ENCODE peak calls at places on chromosomes 4 and X, in seven cellular contexts. One of them, this sample, is unnamed.

GRCh38 chr4:171142045-171142444 is 671.2 kb upstream of the GALNTL6 start:
- DNase-seq in dorsolateral prefrontal cortex: no peak
- DNase-seq in cardiac muscle cell: no peak
- DNase-seq in Peyer's patch: no peak
- DNase-seq in neural progenitor cell: no peak
- DNase-seq in kidney epithelial cell: no peak
- DNase-seq in bronchial epithelial cell: no peak
- DNase-seq in this sample: no peak

GRCh38 chr4:73486497-73486896 is 5.0 kb downstream of the AFM start:
- DNase-seq in cardiac muscle cell: no peak
- DNase-seq in neural progenitor cell: no peak
- DNase-seq in Peyer's patch: no peak
- DNase-seq in dorsolateral prefrontal cortex: no peak
- DNase-seq in bronchial epithelial cell: no peak
- DNase-seq in kidney epithelial cell: no peak
- DNase-seq in this sample: no peak

GRCh38 chrX:41903544-41903943 is 19.8 kb downstream of the CASK start:
- DNase-seq in Peyer's patch: no peak
- DNase-seq in cardiac muscle cell: no peak
- DNase-seq in bronchial epithelial cell: no peak
- DNase-seq in neural progenitor cell: no peak
- DNase-seq in kidney epithelial cell: no peak
- DNase-seq in dorsolateral prefrontal cortex: no peak
- DNase-seq in this sample: no peak

GRCh38 chr4:129326810-129327209 is 230.9 kb downstream of the C4orf33 start:
- DNase-seq in neural progenitor cell: no peak
- DNase-seq in kidney epithelial cell: no peak
- DNase-seq in bronchial epithelial cell: no peak
- DNase-seq in Peyer's patch: no peak
- DNase-seq in cardiac muscle cell: no peak
- DNase-seq in dorsolateral prefrontal cortex: no peak
- DNase-seq in this sample: no peak

GRCh38 chr4:56512166-56512565 is 6.6 kb downstream of the ARL9 start:
- DNase-seq in dorsolateral prefrontal cortex: no peak
- DNase-seq in kidney epithelial cell: no peak
- DNase-seq in neural progenitor cell: no peak
- DNase-seq in bronchial epithelial cell: peak; percentile 42
- DNase-seq in cardiac muscle cell: peak; percentile 3
- DNase-seq in Peyer's patch: no peak
- DNase-seq in this sample: no peak

GRCh38 chr4:114005569-114006442 is 26.4 kb upstream of the ARSJ start:
- DNase-seq in neural progenitor cell: no peak
- DNase-seq in Peyer's patch: no peak
- DNase-seq in cardiac muscle cell: peak; percentile 69
- DNase-seq in dorsolateral prefrontal cortex: no peak
- DNase-seq in bronchial epithelial cell: peak; percentile 77
- DNase-seq in kidney epithelial cell: peak; percentile 19
- DNase-seq in this sample: no peak

GRCh38 chr4:150010525-150011126 is 67.6 kb upstream of the DCLK2 start:
- DNase-seq in bronchial epithelial cell: peak; percentile 61
- DNase-seq in cardiac muscle cell: peak; percentile 80
- DNase-seq in dorsolateral prefrontal cortex: peak; percentile 33
- DNase-seq in kidney epithelial cell: no peak
- DNase-seq in neural progenitor cell: peak; percentile 60
- DNase-seq in Peyer's patch: peak; percentile 17
- DNase-seq in this sample: no peak

GRCh38 chr4:88189418-88189738 is 30.9 kb upstream of the ABCG2 start:
- DNase-seq in dorsolateral prefrontal cortex: no peak
- DNase-seq in bronchial epithelial cell: no peak
- DNase-seq in neural progenitor cell: no peak
- DNase-seq in Peyer's patch: no peak
- DNase-seq in kidney epithelial cell: no peak
- DNase-seq in cardiac muscle cell: no peak
- DNase-seq in this sample: no peak

GRCh38 chrX:101191217-101191750 is 28.3 kb upstream of the DRP2 start:
- DNase-seq in neural progenitor cell: peak; percentile 77
- DNase-seq in cardiac muscle cell: peak; percentile 52
- DNase-seq in Peyer's patch: no peak
- DNase-seq in dorsolateral prefrontal cortex: no peak
- DNase-seq in kidney epithelial cell: no peak
- DNase-seq in bronchial epithelial cell: no peak
- DNase-seq in this sample: no peak

GRCh38 chr4:146567396-146567795 is 45.7 kb upstream of the SLC10A7 start:
- DNase-seq in cardiac muscle cell: peak; percentile 16
- DNase-seq in kidney epithelial cell: no peak
- DNase-seq in neural progenitor cell: no peak
- DNase-seq in dorsolateral prefrontal cortex: no peak
- DNase-seq in Peyer's patch: no peak
- DNase-seq in bronchial epithelial cell: peak; percentile 31
- DNase-seq in this sample: no peak

GRCh38 chr4:17236686-17237085 is 275.2 kb downstream of the QDPR start:
- DNase-seq in Peyer's patch: no peak
- DNase-seq in cardiac muscle cell: peak; percentile 19
- DNase-seq in neural progenitor cell: no peak
- DNase-seq in bronchial epithelial cell: no peak
- DNase-seq in dorsolateral prefrontal cortex: no peak
- DNase-seq in kidney epithelial cell: no peak
- DNase-seq in this sample: no peak

GRCh38 chrX:97841544-97842179 is 958.0 kb downstream of the RPA4 start:
- DNase-seq in neural progenitor cell: no peak
- DNase-seq in Peyer's patch: no peak
- DNase-seq in kidney epithelial cell: no peak
- DNase-seq in dorsolateral prefrontal cortex: no peak
- DNase-seq in bronchial epithelial cell: no peak
- DNase-seq in cardiac muscle cell: no peak
- DNase-seq in this sample: no peak

GRCh38 chr4:47145630-47146029 is 114.3 kb downstream of the GABRB1 start:
- DNase-seq in bronchial epithelial cell: peak; percentile 24
- DNase-seq in dorsolateral prefrontal cortex: no peak
- DNase-seq in neural progenitor cell: no peak
- DNase-seq in cardiac muscle cell: peak; percentile 80
- DNase-seq in Peyer's patch: no peak
- DNase-seq in kidney epithelial cell: peak; percentile 47
- DNase-seq in this sample: peak; percentile 9

GRCh38 chr4:119041951-119042560 is 93.6 kb upstream of the MYOZ2 start:
- DNase-seq in kidney epithelial cell: peak; percentile 29
- DNase-seq in Peyer's patch: peak; percentile 34
- DNase-seq in dorsolateral prefrontal cortex: no peak
- DNase-seq in cardiac muscle cell: peak; percentile 81
- DNase-seq in neural progenitor cell: peak; percentile 76
- DNase-seq in bronchial epithelial cell: peak; percentile 76
- DNase-seq in this sample: peak; percentile 37

GRCh38 chr4:13415068-13415785 is 68.9 kb downstream of the RAB28 start:
- DNase-seq in dorsolateral prefrontal cortex: no peak
- DNase-seq in cardiac muscle cell: peak; percentile 41
- DNase-seq in Peyer's patch: no peak
- DNase-seq in bronchial epithelial cell: no peak
- DNase-seq in neural progenitor cell: no peak
- DNase-seq in kidney epithelial cell: no peak
- DNase-seq in this sample: no peak

GRCh38 chrX:16882702-16883486 is 12.7 kb upstream of the RBBP7 start:
- DNase-seq in cardiac muscle cell: peak; percentile 73
- DNase-seq in bronchial epithelial cell: peak; percentile 54
- DNase-seq in Peyer's patch: peak; percentile 76
- DNase-seq in neural progenitor cell: peak; percentile 84
- DNase-seq in kidney epithelial cell: no peak
- DNase-seq in dorsolateral prefrontal cortex: peak; percentile 73
- DNase-seq in this sample: no peak

GRCh38 chrX:130086414-130087207 is 23.7 kb downstream of the ELF4 start:
- DNase-seq in dorsolateral prefrontal cortex: no peak
- DNase-seq in kidney epithelial cell: no peak
- DNase-seq in cardiac muscle cell: no peak
- DNase-seq in neural progenitor cell: no peak
- DNase-seq in bronchial epithelial cell: no peak
- DNase-seq in Peyer's patch: peak; percentile 83
- DNase-seq in this sample: no peak

GRCh38 chr4:159764343-159764952 is 661.6 kb downstream of the RAPGEF2 start:
- DNase-seq in bronchial epithelial cell: peak; percentile 64
- DNase-seq in kidney epithelial cell: peak; percentile 26
- DNase-seq in neural progenitor cell: peak; percentile 67
- DNase-seq in cardiac muscle cell: peak; percentile 69
- DNase-seq in Peyer's patch: no peak
- DNase-seq in dorsolateral prefrontal cortex: no peak
- DNase-seq in this sample: peak; percentile 9

GRCh38 chr4:77002721-77003120 is 53.2 kb downstream of the SEPTIN11 start:
- DNase-seq in cardiac muscle cell: no peak
- DNase-seq in bronchial epithelial cell: no peak
- DNase-seq in dorsolateral prefrontal cortex: no peak
- DNase-seq in kidney epithelial cell: no peak
- DNase-seq in neural progenitor cell: no peak
- DNase-seq in Peyer's patch: no peak
- DNase-seq in this sample: no peak

GRCh38 chrX:31376408-31376807 is 304.6 kb upstream of the FTHL17 start:
- DNase-seq in cardiac muscle cell: no peak
- DNase-seq in Peyer's patch: no peak
- DNase-seq in neural progenitor cell: no peak
- DNase-seq in bronchial epithelial cell: no peak
- DNase-seq in kidney epithelial cell: no peak
- DNase-seq in dorsolateral prefrontal cortex: no peak
- DNase-seq in this sample: no peak

GRCh38 chrX:79369871-79370270 is 2.7 kb upstream of the ITM2A start:
- DNase-seq in kidney epithelial cell: no peak
- DNase-seq in neural progenitor cell: no peak
- DNase-seq in Peyer's patch: no peak
- DNase-seq in dorsolateral prefrontal cortex: no peak
- DNase-seq in cardiac muscle cell: no peak
- DNase-seq in bronchial epithelial cell: peak; percentile 0
- DNase-seq in this sample: no peak

GRCh38 chr4:11769425-11769824 is 340.7 kb upstream of the HS3ST1 start:
- DNase-seq in cardiac muscle cell: peak; percentile 89
- DNase-seq in Peyer's patch: no peak
- DNase-seq in kidney epithelial cell: no peak
- DNase-seq in bronchial epithelial cell: peak; percentile 16
- DNase-seq in dorsolateral prefrontal cortex: no peak
- DNase-seq in neural progenitor cell: no peak
- DNase-seq in this sample: peak; percentile 29

GRCh38 chr4:2248821-2249261 is 6.9 kb upstream of the HAUS3 start:
- DNase-seq in bronchial epithelial cell: no peak
- DNase-seq in dorsolateral prefrontal cortex: peak; percentile 18
- DNase-seq in Peyer's patch: peak; percentile 13
- DNase-seq in neural progenitor cell: no peak
- DNase-seq in kidney epithelial cell: no peak
- DNase-seq in cardiac muscle cell: no peak
- DNase-seq in this sample: no peak

DNA sequence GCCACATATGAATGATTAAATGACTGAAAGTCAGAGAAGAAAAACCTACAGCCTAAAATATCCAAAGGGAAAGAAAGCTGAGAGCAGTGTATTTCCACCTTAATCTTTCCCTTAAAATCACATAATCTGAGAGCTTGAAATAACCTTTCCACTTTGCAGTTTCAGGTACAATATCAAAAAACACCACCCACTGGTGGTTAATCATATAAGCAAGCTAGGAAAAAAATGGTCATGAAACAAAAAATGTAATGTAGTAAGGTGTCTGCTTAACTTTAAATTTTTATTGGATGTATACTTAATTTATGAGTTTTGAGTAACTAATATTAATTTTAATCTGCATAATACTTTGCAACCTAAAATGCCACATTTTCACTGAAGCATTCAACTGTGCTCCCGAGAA is 3.2 kb downstream of the PRDM5 start:
- DNase-seq in kidney epithelial cell: no peak
- DNase-seq in Peyer's patch: no peak
- DNase-seq in neural progenitor cell: no peak
- DNase-seq in dorsolateral prefrontal cortex: no peak
- DNase-seq in cardiac muscle cell: no peak
- DNase-seq in bronchial epithelial cell: peak; percentile 10
- DNase-seq in this sample: no peak
- TF ChIP-seq CTCF in kidney epithelial cell: peak; percentile 29
- TF ChIP-seq CTCF in Peyer's patch: no peak
- TF ChIP-seq CTCF in neural progenitor cell: peak; percentile 8
- TF ChIP-seq CTCF in dorsolateral prefrontal cortex: no peak
- TF ChIP-seq CTCF in cardiac muscle cell: peak; percentile 15
- TF ChIP-seq CTCF in bronchial epithelial cell: peak; percentile 12
- TF ChIP-seq CTCF in this sample: peak; percentile 26

DNA sequence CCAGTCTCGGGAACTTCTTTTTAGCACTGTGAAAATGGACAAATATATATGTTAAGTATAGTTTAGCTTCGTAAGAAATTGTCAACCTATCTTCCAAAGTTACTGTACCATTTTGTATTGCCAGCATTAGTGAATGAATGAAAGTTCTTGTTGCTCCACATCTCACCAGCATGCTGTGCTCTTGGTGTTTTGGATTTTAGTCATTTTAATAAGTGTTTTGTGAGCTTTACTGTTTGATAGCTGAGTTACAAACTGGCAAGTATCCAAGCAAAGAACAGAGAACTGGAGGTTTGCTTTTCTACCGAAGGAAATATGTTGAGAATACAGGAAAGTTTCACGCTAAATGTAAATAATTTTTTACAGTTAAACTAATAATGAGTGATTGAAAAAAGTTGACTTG is 33.0 kb downstream of the SNCA start:
- DNase-seq in cardiac muscle cell: peak; percentile 10
- DNase-seq in neural progenitor cell: no peak
- DNase-seq in dorsolateral prefrontal cortex: no peak
- DNase-seq in kidney epithelial cell: no peak
- DNase-seq in bronchial epithelial cell: no peak
- DNase-seq in Peyer's patch: no peak
- DNase-seq in this sample: no peak
- H3K4me3 ChIP-seq in cardiac muscle cell: no peak overlapping the region
- H3K4me3 ChIP-seq in neural progenitor cell: no peak overlapping the region
- H3K4me3 ChIP-seq in dorsolateral prefrontal cortex: no peak overlapping the region
- H3K4me3 ChIP-seq in kidney epithelial cell: no peak overlapping the region
- H3K4me3 ChIP-seq in bronchial epithelial cell: no peak overlapping the region
- H3K4me3 ChIP-seq in Peyer's patch: no peak overlapping the region
- H3K4me3 ChIP-seq in this sample: no peak overlapping the region

DNA sequence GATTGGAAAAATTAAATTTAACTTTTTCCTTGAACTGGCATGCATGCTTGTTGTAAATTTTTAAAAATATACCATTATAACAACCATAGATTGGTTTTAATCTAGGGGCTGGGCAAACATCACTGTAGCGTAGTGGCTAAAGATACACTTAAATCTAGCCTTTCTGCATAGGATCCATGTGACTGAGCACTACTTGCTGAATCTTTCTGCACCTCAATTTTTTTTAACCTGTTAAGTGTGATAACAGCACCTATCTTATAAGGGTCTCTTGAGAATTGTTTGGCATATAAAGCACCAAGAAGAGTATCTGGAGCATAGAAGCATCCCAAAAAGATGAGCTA is 4.1 kb downstream of the ANXA10 start:
- DNase-seq in Peyer's patch: no peak
- DNase-seq in dorsolateral prefrontal cortex: no peak
- DNase-seq in neural progenitor cell: no peak
- DNase-seq in kidney epithelial cell: no peak
- DNase-seq in cardiac muscle cell: no peak
- DNase-seq in bronchial epithelial cell: no peak
- DNase-seq in this sample: no peak
- TF ChIP-seq CTCF in Peyer's patch: no peak
- TF ChIP-seq CTCF in dorsolateral prefrontal cortex: no peak
- TF ChIP-seq CTCF in neural progenitor cell: no peak
- TF ChIP-seq CTCF in kidney epithelial cell: no peak
- TF ChIP-seq CTCF in cardiac muscle cell: no peak
- TF ChIP-seq CTCF in bronchial epithelial cell: no peak
- TF ChIP-seq CTCF in this sample: no peak

DNA sequence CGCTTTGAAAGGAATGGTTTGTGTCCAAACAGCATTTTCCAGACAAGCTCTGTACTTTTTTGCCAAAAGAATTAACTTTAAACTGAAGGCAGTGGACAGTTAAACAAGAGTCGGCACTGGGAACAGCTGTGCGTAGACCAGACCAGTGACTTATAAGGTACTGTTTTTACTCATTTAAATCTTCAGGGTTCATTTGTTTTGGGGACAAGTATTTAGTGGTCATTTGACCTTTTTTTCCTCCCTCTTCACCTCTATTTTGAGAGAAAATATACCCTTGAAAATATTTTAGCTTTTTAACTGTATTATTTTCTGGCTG is 303.8 kb downstream of the ARHGAP24 start:
- DNase-seq in dorsolateral prefrontal cortex: no peak
- DNase-seq in bronchial epithelial cell: no peak
- DNase-seq in neural progenitor cell: no peak
- DNase-seq in Peyer's patch: no peak
- DNase-seq in kidney epithelial cell: no peak
- DNase-seq in cardiac muscle cell: peak; percentile 55
- DNase-seq in this sample: no peak
- H3K4me3 ChIP-seq in dorsolateral prefrontal cortex: peak overlapping the region; percentile 8
- H3K4me3 ChIP-seq in bronchial epithelial cell: no peak overlapping the region
- H3K4me3 ChIP-seq in neural progenitor cell: no peak overlapping the region
- H3K4me3 ChIP-seq in Peyer's patch: peak overlapping the region; percentile 17
- H3K4me3 ChIP-seq in kidney epithelial cell: peak overlapping the region; percentile 31
- H3K4me3 ChIP-seq in cardiac muscle cell: no peak overlapping the region
- H3K4me3 ChIP-seq in this sample: peak overlapping the region; percentile 38

This sample was measured in epithelial cell of proximal tubule.